ENCODE peak calls at places on chromosomes 5 and 9, in eight cellular contexts. B is SJSA1, N is heart right ventricle, D is A549, M is endodermal cell, E is right lobe of liver, X is endothelial cell of umbilical vein, L is testis. R is an unnamed sample.

GRCh38 chr5:139725073-139725830 is 70.4 kb upstream of the PSD2 start:
- DNase-seq in B (peak; percentile 94), N (peak; percentile 46), D (peak; percentile 73), M (no peak), E (no peak), X (peak; percentile 86), L (peak; percentile 29), R (peak; percentile 99)

GRCh38 chr9:93091453-93092081 is 4.5 kb upstream of the CARD19 start:
- DNase-seq in B (no peak), N (no peak), D (peak; percentile 56), M (peak; percentile 39), E (peak; percentile 42), X (peak; percentile 29), L (peak; percentile 34), R (peak; percentile 47)

GRCh38 chr5:167950126-167950721 is 341.2 kb upstream of the WWC1 start:
- DNase-seq in B (peak; percentile 99), N (no peak), D (no peak), M (no peak), E (no peak), X (no peak), L (peak; percentile 72), R (no peak)

GRCh38 chr5:38780316-38780715 is 65.5 kb upstream of the OSMR start:
- DNase-seq in B (no peak), N (no peak), D (no peak), M (no peak), E (no peak), X (no peak), L (no peak), R (no peak)

GRCh38 chr9:123445981-123446610 is 90.1 kb downstream of the CRB2 start:
- DNase-seq in B (no peak), N (no peak), D (no peak), M (peak; percentile 76), E (no peak), X (no peak), L (no peak), R (peak; percentile 56)

GRCh38 chr5:109350537-109351270 is 59.1 kb downstream of the PJA2 start:
- DNase-seq in B (no peak), N (no peak), D (no peak), M (no peak), E (no peak), X (no peak), L (no peak), R (no peak)

GRCh38 chr5:55732592-55732991 is 5.3 kb upstream of the DDX4 start:
- DNase-seq in B (no peak), N (no peak), D (no peak), M (no peak), E (no peak), X (no peak), L (no peak), R (no peak)

GRCh38 chr9:112224401-112225289 is 49.5 kb upstream of the SUSD1 start:
- DNase-seq in B (peak; percentile 84), N (no peak), D (no peak), M (no peak), E (no peak), X (no peak), L (no peak), R (no peak)

GRCh38 chr9:1718836-1719235 is 296.3 kb upstream of the SMARCA2 start:
- DNase-seq in B (no peak), N (no peak), D (no peak), M (no peak), E (no peak), X (no peak), L (no peak), R (no peak)

GRCh38 chr9:107348836-107349235 is 65.8 kb downstream of the RAD23B start:
- DNase-seq in B (no peak), N (no peak), D (no peak), M (peak; percentile 85), E (no peak), X (no peak), L (no peak), R (no peak)

GRCh38 chr9:33082538-33083326 is 6.3 kb upstream of the SMU1 start:
- DNase-seq in B (no peak), N (no peak), D (no peak), M (no peak), E (peak; percentile 73), X (peak; percentile 91), L (no peak), R (no peak)

GRCh38 chr5:111691914-111692313 is 65.1 kb downstream of the NREP start:
- DNase-seq in B (no peak), N (no peak), D (no peak), M (no peak), E (no peak), X (no peak), L (no peak), R (peak; percentile 11)

GRCh38 chr5:166338801-166339200 is 1952.6 kb upstream of the WWC1 start:
- DNase-seq in B (no peak), N (no peak), D (no peak), M (no peak), E (no peak), X (no peak), L (no peak), R (no peak)

GRCh38 chr5:176818391-176819098 is 8.2 kb downstream of the UNC5A start:
- DNase-seq in B (no peak), N (no peak), D (no peak), M (no peak), E (no peak), X (no peak), L (no peak), R (no peak)

GRCh38 chr5:175750476-175751080 is 92.7 kb downstream of the HRH2 start:
- DNase-seq in B (peak; percentile 38), N (no peak), D (no peak), M (no peak), E (no peak), X (no peak), L (no peak), R (no peak)

GRCh38 chr9:81146684-81147337 is 542.5 kb downstream of the TLE1 start:
- DNase-seq in B (no peak), N (no peak), D (peak; percentile 13), M (no peak), E (no peak), X (no peak), L (no peak), R (peak; percentile 25)
- H3K4me1 ChIP-seq in B (peaks cover 10% of the 10 kb centered on the region), N (no peaks in the 10 kb centered on the region), D (peaks cover 7% of the 10 kb centered on the region), M (peaks cover 2% of the 10 kb centered on the region), E (no peaks in the 10 kb centered on the region), X (no peaks in the 10 kb centered on the region), L (no peaks in the 10 kb centered on the region), R (peaks cover 11% of the 10 kb centered on the region)

GRCh38 chr9:113621309-113621791 is 157.8 kb downstream of the RGS3 start:
- DNase-seq in B (peak; percentile 88), N (peak; percentile 78), D (no peak), M (peak; percentile 83), E (no peak), X (peak; percentile 92), L (peak; percentile 44), R (peak; percentile 89)

GRCh38 chr9:113620377-113621161 is 157.0 kb downstream of the RGS3 start:
- DNase-seq in B (peak; percentile 93), N (peak; percentile 53), D (peak; percentile 86), M (peak; percentile 89), E (peak; percentile 78), X (peak; percentile 96), L (peak; percentile 80), R (peak; percentile 82)

GRCh38 chr9:113622600-113623400 is 159.3 kb downstream of the RGS3 start:
- DNase-seq in B (peak; percentile 62), N (no peak), D (peak; percentile 74), M (peak; percentile 96), E (no peak), X (peak; percentile 82), L (no peak), R (no peak)

GRCh38 chr9:113623851-113624485 is 160.4 kb downstream of the RGS3 start:
- DNase-seq in B (peak; percentile 9), N (no peak), D (no peak), M (peak; percentile 39), E (no peak), X (no peak), L (no peak), R (no peak)

DNA sequence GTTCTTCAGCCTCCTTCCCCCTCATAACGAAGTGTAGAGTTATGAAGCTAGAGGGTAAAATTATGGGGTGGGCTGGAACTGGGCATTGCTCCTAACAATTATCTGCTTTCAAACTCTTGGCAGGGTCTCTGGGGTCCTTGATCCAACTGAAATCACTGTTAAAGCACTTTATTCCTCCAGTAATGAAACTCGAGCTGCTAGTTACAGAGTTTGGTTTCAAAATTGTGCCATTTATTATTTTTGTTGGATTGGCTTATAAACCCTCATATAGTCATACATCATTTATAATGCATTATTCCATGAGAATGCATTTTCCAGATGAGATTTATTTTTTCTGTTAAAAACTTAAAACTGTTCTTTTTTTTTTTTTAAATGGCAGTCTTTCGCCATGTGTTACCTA is 158.5 kb downstream of the RGS3 start:
- DNase-seq in B (no peak), N (no peak), D (no peak), M (peak; percentile 17), E (no peak), X (no peak), L (no peak), R (no peak)
- H3K27ac ChIP-seq in B (peak overlapping the region; percentile 98), N (peak overlapping the region; percentile 85), D (peak overlapping the region; percentile 92), M (no peak overlapping the region), E (peak overlapping the region; percentile 80), X (peak overlapping the region; percentile 100), L (no peak overlapping the region), R (peak overlapping the region; percentile 88)

DNA sequence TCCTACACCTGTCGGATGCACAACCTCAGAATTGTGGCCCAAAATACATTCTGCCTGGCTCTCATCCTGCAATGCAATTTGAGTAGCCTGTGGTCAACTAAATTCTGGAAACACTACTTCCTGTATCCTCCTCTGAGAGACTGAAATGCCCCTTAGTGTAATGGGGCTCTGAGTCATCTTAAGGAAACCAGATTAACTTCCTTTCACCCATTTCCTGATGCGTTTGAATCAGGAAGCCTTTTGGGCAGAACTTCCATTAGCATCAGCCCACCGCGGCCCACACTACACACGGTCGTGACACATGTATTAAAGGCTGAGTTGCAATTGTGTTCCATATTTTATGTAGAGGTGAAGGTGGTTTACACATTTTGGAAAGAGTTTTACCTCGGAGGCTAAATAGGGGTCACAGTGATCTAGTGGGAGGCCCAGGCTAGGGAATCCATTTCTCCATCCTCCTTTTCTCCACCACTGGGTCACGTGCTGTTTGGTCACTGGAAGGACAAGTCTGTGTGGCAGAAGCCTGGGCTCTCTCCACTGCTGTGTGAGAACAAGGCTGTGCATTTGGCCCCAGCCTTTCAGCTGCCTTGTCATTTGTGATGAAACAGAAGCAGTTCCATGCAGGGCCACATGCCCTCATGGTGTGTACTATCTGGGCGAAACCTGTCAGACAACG is 55.9 kb downstream of the DAP start:
- DNase-seq in B (no peak), N (no peak), D (no peak), M (no peak), E (no peak), X (peak; percentile 69), L (no peak), R (no peak)
- H3K4me1 ChIP-seq in B (peaks cover 74% of the 10 kb centered on the region), N (peaks cover 39% of the 10 kb centered on the region), D (peaks cover 24% of the 10 kb centered on the region), M (peaks cover 9% of the 10 kb centered on the region), E (no peaks in the 10 kb centered on the region), X (peaks cover 49% of the 10 kb centered on the region), L (no peaks in the 10 kb centered on the region), R (peaks cover 46% of the 10 kb centered on the region)

GRCh38 chr9:119451426-119451825 is 82.2 kb upstream of the BRINP1 start:
- DNase-seq in B (no peak), N (no peak), D (no peak), M (no peak), E (no peak), X (no peak), L (no peak), R (no peak)

GRCh38 chr9:119453490-119453911 is 84.3 kb upstream of the BRINP1 start:
- DNase-seq in B (no peak), N (no peak), D (no peak), M (no peak), E (no peak), X (no peak), L (no peak), R (no peak)

GRCh38 chr9:119458068-119458467 is 88.8 kb upstream of the BRINP1 start:
- DNase-seq in B (no peak), N (no peak), D (no peak), M (no peak), E (no peak), X (no peak), L (no peak), R (no peak)

GRCh38 chr9:119453980-119454379 is 84.7 kb upstream of the BRINP1 start:
- DNase-seq in B (no peak), N (no peak), D (no peak), M (no peak), E (no peak), X (no peak), L (no peak), R (no peak)
- H3K27ac ChIP-seq in B (no peak overlapping the region), N (no peak overlapping the region), D (no peak overlapping the region), M (no peak overlapping the region), E (no peak overlapping the region), X (no peak overlapping the region), L (no peak overlapping the region), R (no peak overlapping the region)

R was measured in thyroid gland.